ENCODE peak calls at places on chromosome 22, in nine cellular contexts. One of them, this sample, is unnamed.
A peak's percentile ranks its signal among the peaks of the same experiment; 100 is the strongest.

GRCh38 chr22:26740253-26740652 is 82.9 kb downstream of the MIAT start:
- DNase-seq in GM23248: no peak
- DNase-seq in neuronal stem cell: no peak
- DNase-seq in mesenchymal stem cell: no peak
- DNase-seq in PC-3: no peak
- DNase-seq in astrocyte: no peak
- DNase-seq in H9: no peak
- DNase-seq in IMR-90: no peak
- DNase-seq in Karpas-422: no peak
- DNase-seq in this sample: no peak

GRCh38 chr22:33707581-33707980 is 212.7 kb downstream of the LARGE1 start:
- DNase-seq in H9: no peak
- DNase-seq in neuronal stem cell: no peak
- DNase-seq in astrocyte: no peak
- DNase-seq in GM23248: no peak
- DNase-seq in IMR-90: no peak
- DNase-seq in Karpas-422: no peak
- DNase-seq in mesenchymal stem cell: no peak
- DNase-seq in PC-3: no peak
- DNase-seq in this sample: no peak

GRCh38 chr22:27851974-27852713 is 50.6 kb upstream of the MN1 start:
- DNase-seq in astrocyte: no peak
- DNase-seq in Karpas-422: no peak
- DNase-seq in IMR-90: peak; percentile 58
- DNase-seq in mesenchymal stem cell: peak; percentile 60
- DNase-seq in H9: no peak
- DNase-seq in neuronal stem cell: no peak
- DNase-seq in GM23248: peak; percentile 37
- DNase-seq in PC-3: no peak
- DNase-seq in this sample: no peak

GRCh38 chr22:44954113-44954512 is 55.7 kb downstream of the PHF21B start:
- DNase-seq in IMR-90: no peak
- DNase-seq in H9: no peak
- DNase-seq in astrocyte: no peak
- DNase-seq in mesenchymal stem cell: no peak
- DNase-seq in GM23248: no peak
- DNase-seq in PC-3: no peak
- DNase-seq in neuronal stem cell: no peak
- DNase-seq in Karpas-422: no peak
- DNase-seq in this sample: no peak

GRCh38 chr22:50420015-50420414 is 54.8 kb downstream of the SBF1 start:
- DNase-seq in GM23248: no peak
- DNase-seq in neuronal stem cell: no peak
- DNase-seq in astrocyte: no peak
- DNase-seq in IMR-90: no peak
- DNase-seq in PC-3: no peak
- DNase-seq in H9: no peak
- DNase-seq in Karpas-422: no peak
- DNase-seq in mesenchymal stem cell: no peak
- DNase-seq in this sample: no peak

GRCh38 chr22:27435839-27436581 is 365.5 kb downstream of the MN1 start:
- DNase-seq in H9: no peak
- DNase-seq in astrocyte: peak; percentile 77
- DNase-seq in GM23248: peak; percentile 86
- DNase-seq in PC-3: no peak
- DNase-seq in mesenchymal stem cell: peak; percentile 27
- DNase-seq in IMR-90: peak; percentile 65
- DNase-seq in Karpas-422: no peak
- DNase-seq in neuronal stem cell: peak; percentile 45
- DNase-seq in this sample: no peak

GRCh38 chr22:24093855-24094254 is 82.8 kb downstream of the CABIN1 start:
- DNase-seq in mesenchymal stem cell: no peak
- DNase-seq in astrocyte: no peak
- DNase-seq in Karpas-422: no peak
- DNase-seq in IMR-90: no peak
- DNase-seq in GM23248: no peak
- DNase-seq in PC-3: no peak
- DNase-seq in neuronal stem cell: no peak
- DNase-seq in H9: no peak
- DNase-seq in this sample: no peak

GRCh38 chr22:38353142-38353629 is 36.0 kb upstream of the CSNK1E start:
- DNase-seq in mesenchymal stem cell: peak; percentile 44
- DNase-seq in H9: peak; percentile 80
- DNase-seq in IMR-90: peak; percentile 27
- DNase-seq in astrocyte: no peak
- DNase-seq in GM23248: peak; percentile 75
- DNase-seq in PC-3: peak; percentile 63
- DNase-seq in Karpas-422: peak; percentile 81
- DNase-seq in neuronal stem cell: peak; percentile 46
- DNase-seq in this sample: peak; percentile 52

GRCh38 chr22:38504731-38505594 is 1.1 kb downstream of the DDX17 start:
- DNase-seq in Karpas-422: peak; percentile 63
- DNase-seq in H9: no peak
- DNase-seq in mesenchymal stem cell: peak; percentile 71
- DNase-seq in astrocyte: peak; percentile 41
- DNase-seq in neuronal stem cell: peak; percentile 27
- DNase-seq in GM23248: peak; percentile 74
- DNase-seq in IMR-90: peak; percentile 48
- DNase-seq in PC-3: no peak
- DNase-seq in this sample: peak; percentile 54

GRCh38 chr22:41914611-41915034 is 251 bp downstream of the SHISA8 start:
- DNase-seq in H9: no peak
- DNase-seq in Karpas-422: no peak
- DNase-seq in PC-3: no peak
- DNase-seq in neuronal stem cell: no peak
- DNase-seq in astrocyte: no peak
- DNase-seq in IMR-90: no peak
- DNase-seq in mesenchymal stem cell: no peak
- DNase-seq in GM23248: no peak
- DNase-seq in this sample: no peak

GRCh38 chr22:23514317-23515038 is 65.6 kb downstream of the IGLL1 start:
- DNase-seq in GM23248: no peak
- DNase-seq in PC-3: no peak
- DNase-seq in astrocyte: no peak
- DNase-seq in neuronal stem cell: no peak
- DNase-seq in H9: peak; percentile 51
- DNase-seq in IMR-90: no peak
- DNase-seq in Karpas-422: no peak
- DNase-seq in mesenchymal stem cell: no peak
- DNase-seq in this sample: no peak

GRCh38 chr22:50302041-50302541 is 5.4 kb downstream of the PLXNB2 start:
- DNase-seq in H9: no peak
- DNase-seq in PC-3: peak; percentile 15
- DNase-seq in Karpas-422: no peak
- DNase-seq in IMR-90: peak; percentile 17
- DNase-seq in mesenchymal stem cell: peak; percentile 56
- DNase-seq in neuronal stem cell: no peak
- DNase-seq in astrocyte: no peak
- DNase-seq in GM23248: peak; percentile 78
- DNase-seq in this sample: peak; percentile 61

GRCh38 chr22:31211862-31212730 is at the start of gene LIMK2:
- DNase-seq in mesenchymal stem cell: peak; percentile 85
- DNase-seq in GM23248: peak; percentile 95
- DNase-seq in Karpas-422: peak; percentile 98
- DNase-seq in IMR-90: peak; percentile 73
- DNase-seq in neuronal stem cell: peak; percentile 85
- DNase-seq in PC-3: peak; percentile 83
- DNase-seq in astrocyte: peak; percentile 61
- DNase-seq in H9: peak; percentile 97
- DNase-seq in this sample: peak; percentile 88
- H3K9me3 ChIP-seq in mesenchymal stem cell: no peaks in the 10 kb centered on the region
- H3K9me3 ChIP-seq in GM23248: no peaks in the 10 kb centered on the region
- H3K9me3 ChIP-seq in Karpas-422: no peaks in the 10 kb centered on the region
- H3K9me3 ChIP-seq in IMR-90: no peaks in the 10 kb centered on the region
- H3K9me3 ChIP-seq in neuronal stem cell: no peaks in the 10 kb centered on the region
- H3K9me3 ChIP-seq in PC-3: no peaks in the 10 kb centered on the region
- H3K9me3 ChIP-seq in astrocyte: no peaks in the 10 kb centered on the region
- H3K9me3 ChIP-seq in H9: no peaks in the 10 kb centered on the region
- H3K9me3 ChIP-seq in this sample: no peaks in the 10 kb centered on the region

DNA sequence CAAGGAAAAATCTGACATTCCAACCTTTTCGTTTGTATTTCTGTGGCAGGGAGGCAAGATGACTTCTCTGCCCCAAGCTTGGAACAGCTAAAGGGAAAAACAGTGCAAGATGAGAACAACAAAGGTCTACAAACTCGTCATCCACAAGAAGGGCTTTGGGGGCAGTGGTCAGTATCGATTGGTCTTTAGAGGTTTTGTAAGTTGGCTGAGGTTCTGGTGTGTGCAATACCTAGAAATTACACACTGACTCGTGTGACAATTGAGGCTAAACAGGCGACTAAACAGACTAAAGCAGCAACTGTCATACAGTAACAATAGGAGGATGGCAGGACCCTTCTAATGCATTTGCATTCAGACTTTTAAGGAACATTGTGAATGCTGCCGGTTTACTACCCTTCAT is 994 bp downstream of the DEPDC5 start:
- DNase-seq in astrocyte: no peak
- DNase-seq in IMR-90: no peak
- DNase-seq in PC-3: no peak
- DNase-seq in GM23248: no peak
- DNase-seq in Karpas-422: no peak
- DNase-seq in neuronal stem cell: no peak
- DNase-seq in mesenchymal stem cell: peak; percentile 52
- DNase-seq in H9: no peak
- DNase-seq in this sample: no peak
- H2AFZ ChIP-seq in astrocyte: peak overlapping the region; percentile 90
- H2AFZ ChIP-seq in IMR-90: no peak overlapping the region
- H2AFZ ChIP-seq in PC-3: peak overlapping the region; percentile 85
- H2AFZ ChIP-seq in GM23248: peak overlapping the region; percentile 82
- H2AFZ ChIP-seq in Karpas-422: no peak overlapping the region
- H2AFZ ChIP-seq in neuronal stem cell: no peak overlapping the region
- H2AFZ ChIP-seq in mesenchymal stem cell: no peak overlapping the region
- H2AFZ ChIP-seq in H9: no peak overlapping the region
- H2AFZ ChIP-seq in this sample: peak overlapping the region; percentile 95

GRCh38 chr22:36253523-36254490 is 874 bp downstream of the APOL1 start:
- DNase-seq in H9: peak; percentile 9
- DNase-seq in astrocyte: no peak
- DNase-seq in GM23248: peak; percentile 48
- DNase-seq in PC-3: no peak
- DNase-seq in Karpas-422: no peak
- DNase-seq in neuronal stem cell: no peak
- DNase-seq in IMR-90: no peak
- DNase-seq in mesenchymal stem cell: no peak
- DNase-seq in this sample: no peak

GRCh38 chr22:36256474-36256873 is 3.5 kb downstream of the APOL1 start:
- DNase-seq in PC-3: no peak
- DNase-seq in astrocyte: no peak
- DNase-seq in neuronal stem cell: no peak
- DNase-seq in H9: peak; percentile 4
- DNase-seq in GM23248: peak; percentile 23
- DNase-seq in Karpas-422: no peak
- DNase-seq in IMR-90: peak; percentile 55
- DNase-seq in mesenchymal stem cell: no peak
- DNase-seq in this sample: no peak

GRCh38 chr22:36258750-36259619 is 6.1 kb downstream of the APOL1 start:
- DNase-seq in IMR-90: peak; percentile 64
- DNase-seq in H9: peak; percentile 76
- DNase-seq in Karpas-422: no peak
- DNase-seq in GM23248: no peak
- DNase-seq in mesenchymal stem cell: peak; percentile 61
- DNase-seq in PC-3: no peak
- DNase-seq in neuronal stem cell: peak; percentile 74
- DNase-seq in astrocyte: no peak
- DNase-seq in this sample: no peak

GRCh38 chr22:36257948-36258674 is 5.2 kb downstream of the APOL1 start:
- DNase-seq in Karpas-422: no peak
- DNase-seq in neuronal stem cell: no peak
- DNase-seq in PC-3: no peak
- DNase-seq in IMR-90: no peak
- DNase-seq in H9: peak; percentile 18
- DNase-seq in mesenchymal stem cell: no peak
- DNase-seq in GM23248: no peak
- DNase-seq in astrocyte: no peak
- DNase-seq in this sample: no peak

GRCh38 chr22:36257308-36257707 is 4.4 kb downstream of the APOL1 start:
- DNase-seq in PC-3: no peak
- DNase-seq in astrocyte: no peak
- DNase-seq in mesenchymal stem cell: no peak
- DNase-seq in IMR-90: no peak
- DNase-seq in GM23248: no peak
- DNase-seq in H9: peak; percentile 14
- DNase-seq in Karpas-422: no peak
- DNase-seq in neuronal stem cell: no peak
- DNase-seq in this sample: no peak
- H3K9ac ChIP-seq in PC-3: no peak overlapping the region
- H3K9ac ChIP-seq in astrocyte: no peak overlapping the region
- H3K9ac ChIP-seq in mesenchymal stem cell: no peak overlapping the region
- H3K9ac ChIP-seq in IMR-90: no peak overlapping the region
- H3K9ac ChIP-seq in GM23248: no peak overlapping the region
- H3K9ac ChIP-seq in H9: no peak overlapping the region
- H3K9ac ChIP-seq in Karpas-422: no peak overlapping the region
- H3K9ac ChIP-seq in neuronal stem cell: no peak overlapping the region
- H3K9ac ChIP-seq in this sample: no peak overlapping the region

GRCh38 chr22:48660104-48660794 is 1167.4 kb downstream of the BRD1 start:
- DNase-seq in GM23248: no peak
- DNase-seq in Karpas-422: no peak
- DNase-seq in PC-3: no peak
- DNase-seq in neuronal stem cell: no peak
- DNase-seq in astrocyte: no peak
- DNase-seq in H9: no peak
- DNase-seq in IMR-90: no peak
- DNase-seq in mesenchymal stem cell: no peak
- DNase-seq in this sample: no peak

GRCh38 chr22:48662476-48663150 is 1165.1 kb downstream of the BRD1 start:
- DNase-seq in H9: no peak
- DNase-seq in Karpas-422: no peak
- DNase-seq in PC-3: no peak
- DNase-seq in GM23248: no peak
- DNase-seq in neuronal stem cell: no peak
- DNase-seq in IMR-90: no peak
- DNase-seq in astrocyte: no peak
- DNase-seq in mesenchymal stem cell: no peak
- DNase-seq in this sample: no peak

GRCh38 chr22:48663297-48663696 is 1164.4 kb downstream of the BRD1 start:
- DNase-seq in GM23248: no peak
- DNase-seq in neuronal stem cell: no peak
- DNase-seq in astrocyte: no peak
- DNase-seq in PC-3: peak; percentile 3
- DNase-seq in Karpas-422: peak; percentile 78
- DNase-seq in H9: peak; percentile 47
- DNase-seq in mesenchymal stem cell: no peak
- DNase-seq in IMR-90: no peak
- DNase-seq in this sample: no peak

GRCh38 chr22:48660795-48661740 is 1166.6 kb downstream of the BRD1 start:
- DNase-seq in astrocyte: no peak
- DNase-seq in Karpas-422: no peak
- DNase-seq in PC-3: no peak
- DNase-seq in GM23248: no peak
- DNase-seq in H9: no peak
- DNase-seq in IMR-90: no peak
- DNase-seq in neuronal stem cell: no peak
- DNase-seq in mesenchymal stem cell: no peak
- DNase-seq in this sample: no peak

DNA sequence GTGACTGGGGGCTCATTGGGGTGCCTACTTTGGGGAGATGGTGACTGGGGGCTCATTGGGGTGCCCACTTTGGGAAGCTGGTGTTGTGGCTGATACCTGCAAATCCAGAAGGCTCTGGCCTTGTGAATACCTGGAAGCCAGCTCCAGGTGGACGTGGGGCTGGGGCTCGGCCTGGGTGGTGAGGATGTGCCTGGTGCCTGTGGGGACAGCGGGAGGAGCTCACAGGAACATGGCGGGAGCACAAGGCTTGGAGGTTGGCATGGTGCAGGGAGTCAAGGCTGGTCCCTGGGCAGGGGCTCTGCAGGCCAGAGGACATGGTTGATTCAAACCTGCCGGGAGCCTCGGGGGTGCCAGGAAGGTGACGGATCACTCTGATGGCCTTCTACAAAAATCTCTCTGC is 1165.7 kb downstream of the BRD1 start:
- DNase-seq in H9: no peak
- DNase-seq in PC-3: no peak
- DNase-seq in IMR-90: no peak
- DNase-seq in neuronal stem cell: no peak
- DNase-seq in mesenchymal stem cell: no peak
- DNase-seq in astrocyte: no peak
- DNase-seq in Karpas-422: no peak
- DNase-seq in GM23248: no peak
- DNase-seq in this sample: no peak
- H3K9me3 ChIP-seq in H9: no peaks in the 10 kb centered on the region
- H3K9me3 ChIP-seq in PC-3: no peaks in the 10 kb centered on the region
- H3K9me3 ChIP-seq in IMR-90: peaks cover 53% of the 10 kb centered on the region
- H3K9me3 ChIP-seq in neuronal stem cell: peaks cover 8% of the 10 kb centered on the region
- H3K9me3 ChIP-seq in mesenchymal stem cell: no peaks in the 10 kb centered on the region
- H3K9me3 ChIP-seq in astrocyte: peaks cover 2% of the 10 kb centered on the region
- H3K9me3 ChIP-seq in Karpas-422: peaks cover 7% of the 10 kb centered on the region
- H3K9me3 ChIP-seq in GM23248: no peaks in the 10 kb centered on the region
- H3K9me3 ChIP-seq in this sample: peaks cover 49% of the 10 kb centered on the region

This sample was measured in mammary epithelial cell.